ENCODE peak calls at places on chromosomes 1 and 21, in four cellular contexts. One of them, this sample, is unnamed. For H3K36me3, the result is how much of the 10 kb centered on the place peaks cover.

GRCh38 chr1:179208681-179209477 is 20.6 kb downstream of the ABL2 start:
- DNase-seq in heart right ventricle: no peak
- DNase-seq in thoracic aorta: no peak
- DNase-seq in osteoblast: no peak
- DNase-seq in this sample: no peak

GRCh38 chr1:3674100-3675094 is 22.1 kb downstream of the TP73 start:
- DNase-seq in heart right ventricle: no peak
- DNase-seq in thoracic aorta: no peak
- DNase-seq in osteoblast: no peak
- DNase-seq in this sample: no peak

GRCh38 chr21:31665397-31665796 is 5.9 kb downstream of the SOD1 start:
- DNase-seq in heart right ventricle: no peak
- DNase-seq in thoracic aorta: no peak
- DNase-seq in osteoblast: no peak
- DNase-seq in this sample: no peak

GRCh38 chr21:42530167-42530518 is 16.5 kb downstream of the SLC37A1 start:
- DNase-seq in heart right ventricle: no peak
- DNase-seq in thoracic aorta: no peak
- DNase-seq in osteoblast: no peak
- DNase-seq in this sample: no peak

GRCh38 chr21:37565530-37566223 is 199.1 kb downstream of the DYRK1A start:
- DNase-seq in heart right ventricle: peak
- DNase-seq in thoracic aorta: no peak
- DNase-seq in osteoblast: no peak
- DNase-seq in this sample: no peak

GRCh38 chr1:232344791-232345399 is 285.0 kb downstream of the SIPA1L2 start:
- DNase-seq in heart right ventricle: no peak
- DNase-seq in thoracic aorta: no peak
- DNase-seq in osteoblast: no peak
- DNase-seq in this sample: no peak

GRCh38 chr21:42626171-42626570 is 27.2 kb upstream of the PDE9A start:
- DNase-seq in heart right ventricle: no peak
- DNase-seq in thoracic aorta: no peak
- DNase-seq in osteoblast: no peak
- DNase-seq in this sample: no peak

GRCh38 chr21:38631171-38631570 is 132.9 kb upstream of the ERG start:
- DNase-seq in heart right ventricle: no peak
- DNase-seq in thoracic aorta: no peak
- DNase-seq in osteoblast: no peak
- DNase-seq in this sample: no peak

GRCh38 chr21:44926364-44927101 is 5.8 kb upstream of the ITGB2 start:
- DNase-seq in heart right ventricle: no peak
- DNase-seq in thoracic aorta: no peak
- DNase-seq in osteoblast: peak
- DNase-seq in this sample: no peak

GRCh38 chr1:2384130-2384860 is 7.1 kb downstream of the MORN1 start:
- DNase-seq in heart right ventricle: no peak
- DNase-seq in thoracic aorta: no peak
- DNase-seq in osteoblast: peak
- DNase-seq in this sample: no peak

GRCh38 chr21:14376854-14377253 is 6.1 kb downstream of the HSPA13 start:
- DNase-seq in heart right ventricle: no peak
- DNase-seq in thoracic aorta: no peak
- DNase-seq in osteoblast: peak
- DNase-seq in this sample: no peak

GRCh38 chr21:35520302-35520701 is 471.2 kb upstream of the RUNX1 start:
- DNase-seq in heart right ventricle: no peak
- DNase-seq in thoracic aorta: no peak
- DNase-seq in osteoblast: no peak
- DNase-seq in this sample: no peak

GRCh38 chr1:21873174-21873573 is 61.1 kb downstream of the LDLRAD2 start:
- DNase-seq in heart right ventricle: no peak
- DNase-seq in thoracic aorta: no peak
- DNase-seq in osteoblast: no peak
- DNase-seq in this sample: no peak
- H3K36me3 ChIP-seq in heart right ventricle: half or more
- H3K36me3 ChIP-seq in thoracic aorta: half or more
- H3K36me3 ChIP-seq in osteoblast: half or more
- H3K36me3 ChIP-seq in this sample: under half

GRCh38 chr1:75083223-75083622 is 51.0 kb upstream of the LHX8 start:
- DNase-seq in heart right ventricle: no peak
- DNase-seq in thoracic aorta: no peak
- DNase-seq in osteoblast: no peak
- DNase-seq in this sample: no peak

GRCh38 chr1:75074719-75075395 is 59.3 kb upstream of the LHX8 start:
- DNase-seq in heart right ventricle: no peak
- DNase-seq in thoracic aorta: no peak
- DNase-seq in osteoblast: no peak
- DNase-seq in this sample: peak

GRCh38 chr1:75083848-75084514 is 50.2 kb upstream of the LHX8 start:
- DNase-seq in heart right ventricle: no peak
- DNase-seq in thoracic aorta: no peak
- DNase-seq in osteoblast: no peak
- DNase-seq in this sample: no peak

DNA sequence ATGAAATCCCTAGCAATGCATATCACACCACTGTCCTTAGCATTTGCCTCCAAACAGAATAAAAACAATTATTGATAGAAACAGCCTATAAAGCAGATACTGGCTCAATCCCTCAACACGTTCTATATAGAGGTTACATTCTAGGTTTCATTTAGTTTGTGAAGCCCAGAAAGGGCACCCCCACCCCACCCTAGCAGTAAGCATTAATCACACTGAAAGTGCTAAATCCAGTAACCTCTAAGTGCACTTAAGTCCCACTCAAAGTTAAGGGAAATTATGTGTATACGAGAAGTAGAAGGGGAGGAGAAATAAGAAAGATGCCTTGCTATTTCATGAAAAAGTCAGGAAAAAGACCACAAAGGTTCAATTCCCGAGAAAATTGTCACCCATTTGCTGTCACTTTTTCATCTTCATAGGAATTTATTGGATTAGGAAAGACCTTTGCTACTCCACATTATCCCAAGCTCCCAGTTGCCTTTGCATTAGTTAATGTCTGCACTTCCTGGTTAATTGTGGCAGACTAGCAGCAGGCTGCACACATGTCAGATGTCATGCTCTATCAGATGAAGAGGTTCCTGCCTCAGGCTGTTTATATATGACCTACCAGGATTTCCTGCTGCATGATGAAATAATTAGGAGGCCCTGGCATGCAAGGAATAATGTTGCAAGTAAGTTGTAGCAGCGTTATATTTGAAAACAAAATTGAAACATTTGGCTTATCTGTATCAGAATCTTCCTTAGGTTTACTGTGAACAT is 54.5 kb upstream of the LHX8 start:
- DNase-seq in heart right ventricle: no peak
- DNase-seq in thoracic aorta: no peak
- DNase-seq in osteoblast: no peak
- DNase-seq in this sample: no peak
- TF ChIP-seq CTCF in heart right ventricle: no peak
- TF ChIP-seq CTCF in thoracic aorta: no peak
- TF ChIP-seq CTCF in osteoblast: no peak
- TF ChIP-seq CTCF in this sample: no peak

DNA sequence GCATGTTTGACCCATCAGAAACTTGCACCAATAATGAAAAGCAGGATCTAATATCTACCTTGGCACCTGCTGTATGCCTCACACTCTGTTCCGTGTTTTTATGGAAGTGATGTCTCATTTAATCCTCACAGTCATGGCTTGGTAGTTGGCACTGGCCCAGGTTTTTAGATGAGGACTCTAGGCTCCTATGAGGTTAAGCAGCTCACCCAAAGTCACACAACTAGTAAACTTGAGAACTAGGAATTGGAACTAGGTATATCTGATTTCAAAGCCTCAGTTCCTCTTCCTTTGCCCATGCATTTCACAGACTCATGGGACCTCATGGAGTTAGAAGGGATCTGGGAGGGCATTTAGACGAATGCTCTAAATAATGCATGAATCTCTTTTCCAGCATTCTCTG is 21.3 kb upstream of the TARBP1 start:
- DNase-seq in heart right ventricle: peak
- DNase-seq in thoracic aorta: peak
- DNase-seq in osteoblast: no peak
- DNase-seq in this sample: no peak
- H3K4me3 ChIP-seq in heart right ventricle: no peak
- H3K4me3 ChIP-seq in thoracic aorta: peak
- H3K4me3 ChIP-seq in osteoblast: peak
- H3K4me3 ChIP-seq in this sample: no peak

GRCh38 chr1:151408891-151409290 is 9.5 kb downstream of the PSMB4 start:
- DNase-seq in heart right ventricle: no peak
- DNase-seq in thoracic aorta: no peak
- DNase-seq in osteoblast: peak
- DNase-seq in this sample: no peak
- H3K36me3 ChIP-seq in heart right ventricle: half or more
- H3K36me3 ChIP-seq in thoracic aorta: half or more
- H3K36me3 ChIP-seq in osteoblast: half or more
- H3K36me3 ChIP-seq in this sample: under half

DNA sequence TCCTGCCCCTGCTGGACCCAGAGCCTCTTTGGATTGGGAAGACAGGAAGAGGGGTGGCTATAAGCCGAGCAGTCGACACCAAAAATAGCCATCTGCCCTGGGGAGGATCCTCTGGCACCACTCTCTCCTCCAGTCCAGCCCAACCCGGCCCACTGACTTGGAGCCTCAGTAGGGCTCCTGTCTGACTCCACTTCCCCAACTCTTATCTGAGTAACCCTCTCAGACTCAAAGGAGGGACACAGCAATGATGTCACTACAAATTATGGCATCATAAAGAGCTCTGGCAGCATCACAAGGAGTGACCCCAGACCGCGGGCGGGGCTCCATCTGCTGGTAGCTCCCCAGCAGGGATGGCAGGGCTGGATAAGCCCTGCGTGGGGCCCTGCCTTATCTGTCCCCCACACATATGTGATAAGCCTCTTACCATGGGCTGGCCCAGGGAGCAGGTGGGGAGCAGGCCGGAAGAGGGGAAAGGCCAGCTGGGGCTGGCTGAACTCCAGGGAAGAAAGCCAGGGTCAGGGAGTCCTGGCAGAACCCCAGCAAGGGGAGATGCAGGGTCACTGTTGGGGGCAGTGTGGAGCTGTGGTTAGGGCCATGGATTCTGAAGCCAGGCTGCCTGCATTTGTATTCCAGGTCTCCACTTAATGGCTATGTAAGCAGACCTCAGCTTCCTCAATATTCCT is 4.6 kb upstream of the SLC6A9 start:
- DNase-seq in heart right ventricle: peak
- DNase-seq in thoracic aorta: no peak
- DNase-seq in osteoblast: peak
- DNase-seq in this sample: no peak
- TF ChIP-seq CTCF in heart right ventricle: peak
- TF ChIP-seq CTCF in thoracic aorta: no peak
- TF ChIP-seq CTCF in osteoblast: peak
- TF ChIP-seq CTCF in this sample: no peak

DNA sequence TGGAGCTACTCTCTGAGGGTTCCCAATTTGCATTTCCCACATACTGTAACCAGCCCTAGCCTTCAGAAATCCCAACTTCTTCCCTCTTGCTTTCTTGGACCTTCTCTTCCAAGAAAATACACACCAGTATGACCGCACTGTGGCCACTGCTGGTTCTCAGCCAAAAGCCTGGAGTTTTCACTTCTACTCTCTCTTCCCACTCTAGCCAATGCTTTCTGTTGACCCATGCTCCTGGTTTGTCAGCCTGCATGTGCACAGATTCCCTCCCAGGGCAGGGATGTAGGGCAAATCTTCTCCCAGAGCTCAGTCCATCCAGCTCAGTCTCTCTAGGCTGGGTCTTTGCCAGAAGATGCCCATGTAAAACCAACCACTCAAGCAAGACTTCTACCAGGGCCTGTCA is 652 bp downstream of the SLAMF1 start:
- DNase-seq in heart right ventricle: no peak
- DNase-seq in thoracic aorta: no peak
- DNase-seq in osteoblast: no peak
- DNase-seq in this sample: no peak
- H3K4me3 ChIP-seq in heart right ventricle: no peak
- H3K4me3 ChIP-seq in thoracic aorta: peak
- H3K4me3 ChIP-seq in osteoblast: no peak
- H3K4me3 ChIP-seq in this sample: peak

GRCh38 chr1:1295154-1295923 is 12.4 kb downstream of the ACAP3 start:
- DNase-seq in heart right ventricle: no peak
- DNase-seq in thoracic aorta: no peak
- DNase-seq in osteoblast: no peak
- DNase-seq in this sample: no peak
- H3K36me3 ChIP-seq in heart right ventricle: under half
- H3K36me3 ChIP-seq in thoracic aorta: under half
- H3K36me3 ChIP-seq in osteoblast: under half
- H3K36me3 ChIP-seq in this sample: under half

GRCh38 chr1:207890136-207890738 is 20.7 kb downstream of the CD34 start:
- DNase-seq in heart right ventricle: peak
- DNase-seq in thoracic aorta: no peak
- DNase-seq in osteoblast: peak
- DNase-seq in this sample: no peak

GRCh38 chr1:207887542-207887941 is 23.4 kb downstream of the CD34 start:
- DNase-seq in heart right ventricle: no peak
- DNase-seq in thoracic aorta: no peak
- DNase-seq in osteoblast: no peak
- DNase-seq in this sample: no peak

GRCh38 chr1:207886227-207886626 is 24.7 kb downstream of the CD34 start:
- DNase-seq in heart right ventricle: no peak
- DNase-seq in thoracic aorta: no peak
- DNase-seq in osteoblast: no peak
- DNase-seq in this sample: no peak

GRCh38 chr1:207891148-207891547 is 19.8 kb downstream of the CD34 start:
- DNase-seq in heart right ventricle: no peak
- DNase-seq in thoracic aorta: no peak
- DNase-seq in osteoblast: no peak
- DNase-seq in this sample: no peak

DNA sequence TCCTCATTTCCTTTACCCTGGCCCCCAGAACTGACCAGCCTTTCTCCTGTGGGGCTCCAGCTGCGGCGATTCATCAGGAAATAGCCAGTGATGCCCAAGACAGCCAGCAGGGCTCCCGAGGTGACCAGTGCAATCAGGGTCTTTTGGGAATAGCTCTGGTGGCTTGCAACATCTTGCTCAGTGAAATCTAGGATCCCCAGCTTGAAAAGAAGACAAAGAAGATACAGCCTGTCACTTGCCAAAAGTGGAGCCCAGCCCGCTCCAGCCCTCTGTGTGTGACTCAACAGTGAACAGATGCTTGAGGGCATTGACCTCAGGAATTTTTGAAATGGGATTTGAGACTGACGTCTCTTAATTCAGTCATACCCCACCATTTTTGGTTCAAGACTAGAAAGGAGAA is 22.3 kb downstream of the CD34 start:
- DNase-seq in heart right ventricle: no peak
- DNase-seq in thoracic aorta: no peak
- DNase-seq in osteoblast: no peak
- DNase-seq in this sample: no peak
- TF ChIP-seq CTCF in heart right ventricle: no peak
- TF ChIP-seq CTCF in thoracic aorta: no peak
- TF ChIP-seq CTCF in osteoblast: peak
- TF ChIP-seq CTCF in this sample: no peak